ENCODE peak calls at places on chromosomes 16 and 17, in five cellular contexts. K, H, N, Q and X are unnamed samples.

GRCh38 chr16:53504665-53505064 is 1.7 kb upstream of the AKTIP start:
- DNase-seq in H (peak), N (peak), K (no peak), Q (no peak), X (no peak)

GRCh38 chr17:62696256-62696655 is 68.8 kb downstream of the MRC2 start:
- DNase-seq in Q (no peak), K (no peak), N (no peak), H (no peak), X (no peak)

GRCh38 chr17:66541461-66542182 is 239.2 kb downstream of the PRKCA start:
- DNase-seq in Q (no peak), N (no peak), K (no peak), H (peak), X (no peak)

GRCh38 chr17:74928786-74929185 is 4.7 kb downstream of the OTOP2 start:
- DNase-seq in H (no peak), K (no peak), Q (no peak), N (no peak), X (no peak)

GRCh38 chr17:28497931-28498330 is 8.2 kb upstream of the FOXN1 start:
- DNase-seq in H (peak), N (no peak), Q (no peak), K (no peak), X (no peak)

GRCh38 chr16:10683160-10683559 is 11.6 kb downstream of the TEKT5 start:
- DNase-seq in Q (no peak), K (no peak), H (no peak), N (no peak), X (no peak)

GRCh38 chr17:412211-413015 is 59.8 kb upstream of the RPH3AL start:
- DNase-seq in H (peak), K (peak), Q (peak), N (peak), X (no peak)

GRCh38 chr16:3868556-3868955 is 12.0 kb downstream of the CREBBP start:
- DNase-seq in Q (no peak), N (no peak), K (no peak), H (no peak), X (no peak)

GRCh38 chr16:58000706-58001676 is at the start of gene USB1:
- DNase-seq in H (peak), K (peak), Q (peak), N (no peak), X (peak)

GRCh38 chr16:49593423-49594040 is 219.9 kb downstream of the C16orf78 start:
- DNase-seq in H (no peak), Q (no peak), K (no peak), N (no peak), X (no peak)

GRCh38 chr17:2860883-2861282 is 64.6 kb downstream of the RAP1GAP2 start:
- DNase-seq in H (no peak), K (no peak), Q (no peak), N (no peak), X (no peak)

GRCh38 chr17:75565066-75565465 is 22.5 kb upstream of the MYO15B start:
- DNase-seq in Q (peak), N (peak), K (no peak), H (peak), X (no peak)

GRCh38 chr17:40560592-40561293 is 4.5 kb downstream of the CCR7 start:
- DNase-seq in K (no peak), N (no peak), H (peak), Q (no peak), X (no peak)

GRCh38 chr17:33438136-33438535 is 145.0 kb upstream of the ASIC2 start:
- DNase-seq in Q (peak), H (peak), K (no peak), N (no peak), X (no peak)

GRCh38 chr17:42754782-42755181 is 6.2 kb upstream of the RAMP2 start:
- DNase-seq in Q (no peak), H (peak), N (no peak), K (no peak), X (peak)

GRCh38 chr16:85570735-85571562 is 42.2 kb upstream of the GSE1 start:
- DNase-seq in N (no peak), H (no peak), K (no peak), Q (no peak), X (no peak)

GRCh38 chr17:78717431-78717980 is 64.6 kb downstream of the CYTH1 start:
- DNase-seq in K (no peak), Q (peak), N (no peak), H (no peak), X (no peak)

GRCh38 chr16:27253526-27253930 is 15.0 kb downstream of the NSMCE1 start:
- DNase-seq in N (peak), H (peak), K (peak), Q (peak), X (no peak)

GRCh38 chr17:29379084-29379811 is 10.9 kb upstream of the TAOK1 start:
- DNase-seq in Q (no peak), H (peak), K (no peak), N (no peak), X (no peak)

GRCh38 chr16:26951950-26952349 is 114.8 kb upstream of the C16orf82 start:
- DNase-seq in H (no peak), Q (no peak), K (no peak), N (no peak), X (no peak)

GRCh38 chr17:44990994-44991393 is 22.9 kb upstream of the C1QL1 start:
- DNase-seq in N (no peak), K (no peak), Q (no peak), H (no peak), X (no peak)

GRCh38 chr17:13957636-13958035 is 111.7 kb upstream of the COX10 start:
- DNase-seq in N (peak), K (no peak), Q (no peak), H (no peak), X (no peak)

GRCh38 chr16:19210175-19210924 is 42.3 kb downstream of the SYT17 start:
- DNase-seq in K (peak), H (peak), N (no peak), Q (peak), X (no peak)

GRCh38 chr17:45221081-45221996 is at the start of gene FMNL1:
- DNase-seq in K (no peak), Q (no peak), N (no peak), H (no peak), X (no peak)

GRCh38 chr17:66676421-66676820 is 158.5 kb upstream of the CACNG5 start:
- DNase-seq in N (no peak), Q (peak), K (no peak), H (peak), X (peak)

GRCh38 chr17:7841622-7842379 is 7.8 kb downstream of the KDM6B start:
- DNase-seq in N (peak), H (peak), K (peak), Q (peak), X (peak)

GRCh38 chr16:20830372-20830771 is 24.0 kb downstream of the REXO5 start:
- DNase-seq in H (no peak), K (no peak), N (no peak), Q (no peak), X (no peak)

GRCh38 chr16:25893332-25893731 is 201.6 kb downstream of the HS3ST4 start:
- DNase-seq in Q (no peak), H (no peak), K (no peak), N (no peak), X (no peak)

GRCh38 chr17:79074650-79075432 is at the start of gene ENGASE:
- DNase-seq in N (peak), K (peak), H (peak), Q (peak), X (peak)

GRCh38 chr16:24041834-24042631 is 206.2 kb downstream of the PRKCB start:
- DNase-seq in K (peak), H (peak), N (no peak), Q (peak), X (no peak)

GRCh38 chr17:58913971-58914769 is 158.5 kb downstream of the PPM1E start:
- DNase-seq in Q (peak), H (peak), N (peak), K (peak), X (no peak)

GRCh38 chr16:87635541-87636049 is 33.3 kb downstream of the JPH3 start:
- DNase-seq in Q (peak), N (no peak), H (peak), K (no peak), X (peak)
- H3K4me3 ChIP-seq in Q (peak), N (peak), H (no peak), K (no peak), X (peak)

DNA sequence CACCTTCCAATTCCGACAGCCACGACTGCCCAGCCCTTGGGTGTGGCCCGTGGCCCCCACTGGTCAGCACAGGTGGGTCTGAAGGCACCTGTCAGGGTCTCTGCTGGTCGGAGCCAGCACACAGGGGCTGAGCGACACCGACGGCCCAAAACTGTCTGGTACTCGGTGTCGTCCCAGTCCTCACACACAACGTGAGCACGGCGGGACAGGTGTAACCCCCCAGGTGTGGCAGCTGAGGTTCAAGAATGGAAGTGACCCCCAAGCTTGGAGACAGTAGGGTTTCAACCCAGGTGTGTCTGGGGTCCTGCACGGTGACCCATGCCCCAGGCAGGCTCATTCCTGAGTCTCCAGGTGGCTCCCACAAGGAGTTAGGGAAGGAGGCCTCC is 1.0 kb downstream of the GALNS start:
- DNase-seq in Q (no peak), N (no peak), K (no peak), H (no peak), X (no peak)
- H3K4me3 ChIP-seq in Q (peak), N (peak), K (peak), H (peak), X (no peak)

GRCh38 chr16:73064227-73064995 is 16.5 kb upstream of the ZFHX3 start:
- DNase-seq in H (peak), Q (no peak), N (no peak), K (no peak), X (no peak)
- H3K4me3 ChIP-seq in H (peak), Q (peak), N (peak), K (peak), X (peak)

DNA sequence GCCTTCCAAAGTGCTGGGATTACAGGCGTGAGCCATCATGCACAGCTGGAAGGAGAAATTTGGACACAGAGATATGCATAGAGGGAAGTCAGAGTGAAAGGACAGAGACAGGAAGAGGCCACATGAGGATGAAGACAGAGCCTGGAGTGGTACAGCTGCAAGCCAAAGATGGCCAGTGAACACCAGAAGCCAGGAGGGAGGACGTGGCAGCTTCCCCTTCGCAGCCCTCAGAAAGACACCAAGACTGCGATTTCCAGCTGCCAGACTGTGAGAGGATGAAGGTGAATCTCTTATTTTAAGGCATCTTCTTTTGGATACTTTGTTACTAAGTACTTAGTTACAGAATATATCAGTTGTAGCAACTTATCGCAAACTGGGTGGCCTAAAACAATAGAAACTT is 60.5 kb upstream of the PLCG2 start:
- DNase-seq in N (no peak), H (no peak), Q (no peak), K (no peak), X (no peak)
- H3K4me3 ChIP-seq in N (no peak), H (peak), Q (no peak), K (no peak), X (no peak)

GRCh38 chr17:17683710-17684365 is 2.6 kb downstream of the RAI1 start:
- DNase-seq in N (no peak), K (no peak), Q (no peak), H (no peak), X (no peak)
- H3K4me3 ChIP-seq in N (peak), K (peak), Q (peak), H (no peak), X (no peak)

GRCh38 chr17:49437696-49438438 is 23.2 kb upstream of the PHB1 start:
- DNase-seq in K (no peak), N (no peak), Q (no peak), H (no peak), X (no peak)
- H3K4me3 ChIP-seq in K (no peak), N (no peak), Q (no peak), H (no peak), X (no peak)